ENCODE peak calls at places on chromosome 14, in five cellular contexts. X is H9, O is mesenchymal stem cell, M is trophoblast cell, C is H1. D is an unnamed sample.

GRCh38 chr14:50763386-50764007 is 67.5 kb downstream of the NIN start:
- DNase-seq in O (peak), X (no peak), M (no peak), C (no peak), D (no peak)

GRCh38 chr14:97851438-97851995 is 1054.3 kb downstream of the VRK1 start:
- DNase-seq in C (no peak), M (no peak), X (no peak), O (no peak), D (no peak)

GRCh38 chr14:103512701-103513611 is 9.7 kb downstream of the CKB start:
- DNase-seq in M (no peak), O (no peak), C (no peak), X (no peak), D (no peak)

GRCh38 chr14:67949771-67950170 is 130.2 kb downstream of the RAD51B start:
- DNase-seq in M (peak), C (no peak), O (no peak), X (no peak), D (no peak)

GRCh38 chr14:23573384-23573783 is 5.2 kb downstream of the JPH4 start:
- DNase-seq in O (no peak), M (no peak), C (no peak), X (no peak), D (no peak)

GRCh38 chr14:78863143-78863542 is 693.0 kb downstream of the NRXN3 start:
- DNase-seq in M (peak), X (peak), O (peak), C (peak), D (peak)

GRCh38 chr14:45381091-45381490 is 128.1 kb upstream of the MIS18BP1 start:
- DNase-seq in C (no peak), O (no peak), X (no peak), M (no peak), D (no peak)

GRCh38 chr14:80867091-80867490 is 74.4 kb downstream of the CEP128 start:
- DNase-seq in X (no peak), O (no peak), M (no peak), C (no peak), D (no peak)

GRCh38 chr14:66432334-66432733 is 53.8 kb upstream of the CCDC196 start:
- DNase-seq in X (no peak), M (no peak), O (no peak), C (no peak), D (no peak)

GRCh38 chr14:103128631-103129300 is 5.5 kb downstream of the TNFAIP2 start:
- DNase-seq in C (no peak), M (peak), O (no peak), X (no peak), D (no peak)

GRCh38 chr14:32075636-32076277 is 1.3 kb upstream of the ARHGAP5 start:
- DNase-seq in O (peak), X (no peak), C (no peak), M (no peak), D (peak)

GRCh38 chr14:90383731-90384542 is 12.9 kb upstream of the CALM1 start:
- DNase-seq in O (peak), C (peak), X (peak), M (peak), D (peak)
- H3K18ac ChIP-seq in O (peak), C (peak), X (peak), M (peak), D (peak)

GRCh38 chr14:106686533-106686932 is 1160.2 kb downstream of the TMEM121 start:
- DNase-seq in O (no peak), X (no peak), M (no peak), C (no peak), D (no peak)

GRCh38 chr14:106679776-106680175 is 1153.4 kb downstream of the TMEM121 start:
- DNase-seq in M (no peak), X (no peak), O (no peak), C (no peak), D (no peak)

GRCh38 chr14:106681161-106681955 is 1155.0 kb downstream of the TMEM121 start:
- DNase-seq in M (no peak), O (no peak), C (no peak), X (no peak), D (no peak)
- H2AK5ac ChIP-seq in M (no peak), O (no peak), C (no peak), X (no peak), D (no peak)

DNA sequence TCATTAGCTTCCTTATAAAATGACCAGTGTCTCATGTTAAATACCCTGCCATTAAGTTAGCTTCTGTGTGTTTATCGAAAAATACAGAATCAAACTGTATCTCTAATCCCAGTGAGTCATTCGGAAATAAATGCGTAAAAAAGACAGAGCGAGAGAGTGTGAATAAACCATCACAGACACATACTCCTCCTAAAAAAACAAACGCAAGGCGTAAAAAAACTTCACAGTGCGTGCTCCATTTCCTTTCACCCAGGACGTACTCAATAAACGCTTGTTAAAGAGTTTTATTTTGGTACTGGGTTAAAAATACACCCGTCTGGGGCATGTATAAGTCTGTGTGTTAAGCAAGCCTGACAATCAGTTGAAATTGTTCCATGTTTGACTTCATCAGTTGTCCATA is 58.8 kb upstream of the ISM2 start:
- DNase-seq in C (no peak), O (no peak), M (no peak), X (no peak), D (no peak)
- H2BK12ac ChIP-seq in C (no peak), O (no peak), M (no peak), X (no peak), D (no peak)

DNA sequence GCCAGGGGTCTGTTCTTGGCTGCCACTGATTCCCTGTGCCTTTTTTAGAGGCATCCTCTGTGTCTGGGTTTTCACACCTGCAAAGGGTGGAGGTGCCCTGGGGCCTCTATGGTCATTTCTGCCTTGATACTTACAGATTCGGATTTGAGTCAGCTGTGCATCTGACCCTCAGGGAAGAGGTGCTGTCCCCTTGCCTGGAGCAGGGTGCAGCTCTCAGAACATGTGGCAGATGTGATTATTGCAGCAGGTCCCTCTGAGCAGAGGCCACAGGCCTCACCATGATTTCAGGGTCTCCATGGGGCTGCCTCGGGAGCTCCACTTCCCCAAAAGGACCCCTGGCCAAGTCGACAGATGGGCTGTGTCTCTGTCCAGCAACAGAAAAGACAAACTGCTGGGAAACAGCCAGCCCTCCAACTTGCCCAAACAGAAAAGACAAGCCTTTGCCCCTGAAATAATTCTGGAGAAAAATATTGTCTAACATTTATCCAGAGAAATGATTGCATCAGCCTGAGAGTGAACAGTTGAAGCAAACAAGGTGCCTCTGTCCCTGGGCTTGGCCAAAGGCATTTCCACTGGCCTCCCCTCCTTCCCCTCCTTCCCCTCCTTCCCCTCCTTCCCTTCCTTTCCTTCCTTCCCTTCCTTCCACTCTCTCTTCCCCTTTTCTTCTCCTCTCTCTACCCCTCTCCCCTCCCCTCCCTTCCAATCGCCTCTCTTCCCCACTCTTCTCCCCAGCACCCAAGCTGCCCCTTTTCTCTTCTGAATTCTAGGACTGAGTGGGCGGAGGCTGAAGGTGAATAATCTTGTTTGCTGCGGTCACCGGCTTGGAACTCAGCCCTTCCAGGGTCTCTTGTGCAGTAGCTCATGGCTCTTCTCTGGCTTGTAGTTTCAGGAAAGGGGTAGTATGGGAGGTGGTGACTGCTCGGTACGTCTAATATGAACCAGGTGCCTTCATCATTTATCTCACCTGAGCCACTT is 676 bp downstream of the SERPINA3 start:
- DNase-seq in M (peak), O (no peak), C (no peak), X (no peak), D (no peak)
- H3K18ac ChIP-seq in M (no peak), O (no peak), C (no peak), X (no peak), D (peak)

DNA sequence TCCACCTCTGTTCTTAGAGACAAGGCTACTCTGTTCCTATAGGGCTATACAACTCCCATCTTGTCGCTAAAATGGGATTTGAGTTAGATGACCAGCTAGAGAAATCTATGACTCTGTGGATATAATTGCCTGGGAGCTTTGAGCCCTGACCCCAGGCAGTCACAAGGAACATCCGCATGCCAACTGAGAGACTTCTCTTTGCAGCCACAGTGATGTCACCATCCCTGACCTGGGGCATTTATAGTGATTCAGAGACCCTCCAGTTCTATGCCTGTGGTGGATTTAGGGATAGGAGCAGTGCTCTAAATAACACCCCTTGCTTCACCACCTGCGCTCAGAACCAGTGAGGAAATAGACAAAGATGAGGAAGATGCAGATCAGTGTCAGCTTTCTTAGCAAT is 86.2 kb downstream of the RIN3 start:
- DNase-seq in M (peak), C (no peak), X (no peak), O (peak), D (no peak)
- H2AK5ac ChIP-seq in M (no peak), C (no peak), X (no peak), O (no peak), D (no peak)

GRCh38 chr14:101774006-101774755 is 12.7 kb downstream of the PPP2R5C start:
- DNase-seq in O (no peak), M (no peak), C (no peak), X (no peak), D (no peak)

GRCh38 chr14:101774814-101775213 is 13.3 kb downstream of the PPP2R5C start:
- DNase-seq in X (no peak), O (no peak), M (no peak), C (no peak), D (no peak)

GRCh38 chr14:101775756-101776292 is 14.3 kb downstream of the PPP2R5C start:
- DNase-seq in O (no peak), X (no peak), M (no peak), C (no peak), D (no peak)

GRCh38 chr14:101773378-101773777 is 11.9 kb downstream of the PPP2R5C start:
- DNase-seq in X (no peak), M (no peak), O (no peak), C (no peak), D (no peak)

DNA sequence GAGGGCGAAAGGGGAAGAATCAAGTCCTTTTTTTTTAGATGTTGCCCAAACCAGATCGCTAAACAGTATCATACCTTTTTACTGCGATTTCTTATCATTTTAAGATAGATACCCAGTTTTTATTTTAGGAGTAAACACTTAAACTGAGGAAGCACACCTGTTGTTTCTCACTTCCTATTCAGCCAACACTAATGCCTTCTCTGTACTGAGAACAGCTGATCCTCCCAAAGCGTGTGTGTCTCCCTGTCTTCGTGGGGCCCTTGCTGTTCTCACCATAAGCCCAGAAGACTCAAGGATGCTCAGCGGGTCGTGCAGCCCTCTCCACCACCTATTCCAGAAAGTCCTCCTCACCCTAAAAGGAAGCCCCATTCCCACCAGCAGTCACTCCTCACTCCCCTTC is 14.8 kb downstream of the PPP2R5C start:
- DNase-seq in X (no peak), M (no peak), O (no peak), C (no peak), D (no peak)
- H2BK12ac ChIP-seq in X (no peak), M (no peak), O (no peak), C (no peak), D (no peak)

DNA sequence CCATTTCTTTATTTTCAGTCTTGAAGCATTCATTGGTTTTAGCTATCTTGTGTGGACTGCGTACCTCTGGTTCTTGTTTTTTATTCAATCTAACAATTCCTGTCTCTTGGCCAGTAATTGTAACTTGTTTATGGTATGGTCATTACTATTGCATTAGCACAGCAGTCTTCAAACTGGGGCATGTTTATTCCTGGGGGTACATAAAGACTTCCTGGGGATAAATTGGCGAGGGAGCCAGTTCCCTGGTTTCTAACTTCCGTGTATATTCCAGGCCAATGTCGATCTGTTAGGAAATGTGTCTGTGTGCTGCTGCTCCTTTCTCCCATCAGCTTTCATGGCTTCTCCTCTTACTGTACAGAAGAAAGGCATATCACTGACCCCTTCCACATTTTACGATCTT is 13.7 kb upstream of the EVL start:
- DNase-seq in C (no peak), O (no peak), X (no peak), M (no peak), D (no peak)
- H3K18ac ChIP-seq in C (no peak), O (no peak), X (no peak), M (no peak), D (no peak)